ENCODE peak calls at places on chromosome 16, in four cellular contexts. One of them, this sample, is unnamed.

GRCh38 chr16:84774810-84775209 is 45.0 kb upstream of the CRISPLD2 start:
- DNase-seq in HepG2: no peak
- DNase-seq in GM12878: no peak
- DNase-seq in A549: no peak
- DNase-seq in this sample: peak

GRCh38 chr16:354971-355441 is 2.5 kb upstream of the AXIN1 start:
- DNase-seq in GM12878: no peak
- DNase-seq in A549: no peak
- DNase-seq in HepG2: no peak
- DNase-seq in this sample: no peak

GRCh38 chr16:70390774-70391173 is 44.1 kb downstream of the DDX19A start:
- DNase-seq in GM12878: no peak
- DNase-seq in HepG2: no peak
- DNase-seq in A549: no peak
- DNase-seq in this sample: no peak

GRCh38 chr16:72739577-72739976 is 308.4 kb downstream of the ZFHX3 start:
- DNase-seq in A549: no peak
- DNase-seq in HepG2: peak
- DNase-seq in GM12878: no peak
- DNase-seq in this sample: no peak

GRCh38 chr16:47461598-47462266 is 601 bp downstream of the PHKB start:
- DNase-seq in GM12878: no peak
- DNase-seq in A549: peak
- DNase-seq in HepG2: peak
- DNase-seq in this sample: peak

GRCh38 chr16:12387311-12387710 is 410.8 kb downstream of the SNX29 start:
- DNase-seq in A549: no peak
- DNase-seq in HepG2: no peak
- DNase-seq in GM12878: no peak
- DNase-seq in this sample: no peak

GRCh38 chr16:70777973-70778406 is 23.0 kb downstream of the VAC14 start:
- DNase-seq in HepG2: no peak
- DNase-seq in A549: peak
- DNase-seq in GM12878: no peak
- DNase-seq in this sample: no peak

GRCh38 chr16:84823484-84823883 is 3.7 kb downstream of the CRISPLD2 start:
- DNase-seq in A549: no peak
- DNase-seq in HepG2: no peak
- DNase-seq in GM12878: no peak
- DNase-seq in this sample: peak

GRCh38 chr16:75265911-75266701 is 14.7 kb upstream of the BCAR1 start:
- DNase-seq in A549: peak
- DNase-seq in HepG2: peak
- DNase-seq in GM12878: no peak
- DNase-seq in this sample: no peak

GRCh38 chr16:50308237-50308965 is 42.0 kb downstream of the ADCY7 start:
- DNase-seq in GM12878: no peak
- DNase-seq in A549: no peak
- DNase-seq in HepG2: no peak
- DNase-seq in this sample: no peak
- TF ChIP-seq MYC in GM12878: no peak
- TF ChIP-seq MYC in A549: no peak
- TF ChIP-seq MYC in HepG2: no peak
- TF ChIP-seq MYC in this sample: no peak

DNA sequence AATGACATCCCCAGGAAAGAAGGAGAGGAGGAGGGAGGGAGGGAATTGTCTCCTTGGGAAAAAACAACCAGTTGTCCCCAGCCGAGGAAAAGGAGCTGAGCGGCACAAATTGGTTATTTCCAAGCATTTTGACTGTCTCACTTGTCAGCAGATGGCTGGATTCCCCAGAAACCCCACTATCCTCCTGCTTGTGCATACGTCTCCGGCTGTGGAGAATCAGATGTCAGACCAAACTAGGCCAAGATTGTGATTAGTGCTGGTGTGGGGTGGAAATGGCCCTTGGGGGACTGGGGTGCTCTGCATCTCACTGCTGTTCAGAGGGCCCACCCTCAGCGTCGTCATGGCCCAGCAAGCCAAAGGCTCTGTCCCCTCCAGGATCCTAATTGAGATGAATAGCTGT is 131.7 kb upstream of the HSBP1 start:
- DNase-seq in HepG2: no peak
- DNase-seq in GM12878: no peak
- DNase-seq in A549: no peak
- DNase-seq in this sample: no peak
- TF ChIP-seq MAX in HepG2: no peak
- TF ChIP-seq MAX in GM12878: no peak
- TF ChIP-seq MAX in A549: no peak
- TF ChIP-seq MAX in this sample: no peak

DNA sequence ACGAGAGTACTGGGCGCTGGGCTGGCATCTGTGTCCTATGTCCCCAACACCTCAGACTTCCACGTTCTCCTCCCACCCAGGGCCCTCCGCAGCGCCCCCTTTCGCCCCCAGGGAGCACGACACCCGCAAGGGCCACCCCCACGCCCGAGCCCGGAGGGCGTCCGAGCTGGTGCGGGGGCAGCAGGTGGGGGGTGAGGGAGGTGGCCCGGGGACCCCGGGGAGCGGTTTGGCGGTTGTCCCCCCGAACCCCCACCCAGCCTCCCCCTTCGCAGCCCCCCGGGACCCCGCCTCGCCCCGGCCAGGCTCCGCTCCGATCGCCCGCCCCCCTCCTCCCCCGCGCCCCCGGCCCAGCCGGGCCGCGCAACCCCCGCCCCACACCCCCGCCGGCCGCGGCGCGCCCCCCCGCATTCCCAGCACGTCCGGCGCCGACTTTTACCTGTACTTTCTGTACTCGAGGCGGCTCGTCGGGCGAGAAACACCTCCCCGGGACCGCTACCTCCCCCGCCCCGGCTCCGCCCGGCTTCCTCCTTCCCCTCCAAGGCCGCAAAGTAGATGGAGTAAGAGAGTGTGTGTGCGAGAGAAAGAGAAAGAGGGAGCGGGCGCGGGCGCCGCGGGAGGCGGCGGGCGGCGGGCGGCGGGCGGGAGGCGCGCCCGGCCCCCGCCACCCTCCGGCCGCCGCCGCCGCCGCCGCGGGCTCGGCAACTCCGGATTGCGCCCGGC is 897 bp downstream of the CDYL2 start:
- DNase-seq in HepG2: no peak
- DNase-seq in GM12878: no peak
- DNase-seq in A549: no peak
- DNase-seq in this sample: peak
- TF ChIP-seq MYC in HepG2: no peak
- TF ChIP-seq MYC in GM12878: no peak
- TF ChIP-seq MYC in A549: no peak
- TF ChIP-seq MYC in this sample: no peak

GRCh38 chr16:52964290-52964689 is 88.4 kb downstream of the CHD9NB start:
- DNase-seq in HepG2: no peak
- DNase-seq in GM12878: no peak
- DNase-seq in A549: no peak
- DNase-seq in this sample: no peak

GRCh38 chr16:52953215-52953614 is 99.5 kb downstream of the CHD9NB start:
- DNase-seq in A549: no peak
- DNase-seq in HepG2: no peak
- DNase-seq in GM12878: no peak
- DNase-seq in this sample: no peak

GRCh38 chr16:52963471-52963870 is 89.2 kb downstream of the CHD9NB start:
- DNase-seq in HepG2: no peak
- DNase-seq in A549: no peak
- DNase-seq in GM12878: no peak
- DNase-seq in this sample: no peak

GRCh38 chr16:52957199-52957598 is 95.5 kb downstream of the CHD9NB start:
- DNase-seq in A549: no peak
- DNase-seq in GM12878: no peak
- DNase-seq in HepG2: no peak
- DNase-seq in this sample: no peak

GRCh38 chr16:52958951-52959350 is 93.7 kb downstream of the CHD9NB start:
- DNase-seq in GM12878: no peak
- DNase-seq in HepG2: no peak
- DNase-seq in A549: no peak
- DNase-seq in this sample: no peak
- TF ChIP-seq MAX in GM12878: no peak
- TF ChIP-seq MAX in HepG2: no peak
- TF ChIP-seq MAX in A549: no peak
- TF ChIP-seq MAX in this sample: no peak

DNA sequence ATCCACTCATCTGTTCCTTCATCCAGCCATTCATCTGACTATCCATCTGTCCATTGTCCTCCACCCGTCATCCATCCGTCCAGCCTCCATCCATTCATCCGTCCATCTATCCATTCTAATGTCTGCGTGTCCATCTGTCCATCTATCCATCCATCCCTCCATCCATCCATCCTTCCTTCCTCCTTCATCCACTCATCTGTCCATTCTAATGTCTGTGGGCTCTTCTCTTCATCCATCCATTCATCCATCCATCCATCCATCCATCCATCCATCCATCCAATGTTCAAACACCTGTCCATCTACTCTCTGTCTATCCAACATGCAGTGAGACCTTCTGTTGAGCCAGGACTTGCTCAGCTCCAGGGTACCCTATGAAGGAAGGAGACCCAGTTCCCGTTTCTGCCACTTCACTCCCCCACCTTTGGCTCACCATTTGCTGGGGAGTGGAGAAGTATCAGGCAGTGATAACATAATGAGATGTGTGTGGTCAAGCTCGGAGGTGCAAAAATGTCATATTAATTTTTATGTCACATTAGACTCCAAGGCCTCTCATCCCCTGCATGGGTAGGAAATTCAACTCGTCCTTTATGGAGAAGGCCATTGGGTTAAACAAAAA is 36.5 kb upstream of the ADGRG1 start:
- DNase-seq in HepG2: no peak
- DNase-seq in GM12878: no peak
- DNase-seq in A549: no peak
- DNase-seq in this sample: peak
- TF ChIP-seq MYC in HepG2: no peak
- TF ChIP-seq MYC in GM12878: no peak
- TF ChIP-seq MYC in A549: no peak
- TF ChIP-seq MYC in this sample: no peak

DNA sequence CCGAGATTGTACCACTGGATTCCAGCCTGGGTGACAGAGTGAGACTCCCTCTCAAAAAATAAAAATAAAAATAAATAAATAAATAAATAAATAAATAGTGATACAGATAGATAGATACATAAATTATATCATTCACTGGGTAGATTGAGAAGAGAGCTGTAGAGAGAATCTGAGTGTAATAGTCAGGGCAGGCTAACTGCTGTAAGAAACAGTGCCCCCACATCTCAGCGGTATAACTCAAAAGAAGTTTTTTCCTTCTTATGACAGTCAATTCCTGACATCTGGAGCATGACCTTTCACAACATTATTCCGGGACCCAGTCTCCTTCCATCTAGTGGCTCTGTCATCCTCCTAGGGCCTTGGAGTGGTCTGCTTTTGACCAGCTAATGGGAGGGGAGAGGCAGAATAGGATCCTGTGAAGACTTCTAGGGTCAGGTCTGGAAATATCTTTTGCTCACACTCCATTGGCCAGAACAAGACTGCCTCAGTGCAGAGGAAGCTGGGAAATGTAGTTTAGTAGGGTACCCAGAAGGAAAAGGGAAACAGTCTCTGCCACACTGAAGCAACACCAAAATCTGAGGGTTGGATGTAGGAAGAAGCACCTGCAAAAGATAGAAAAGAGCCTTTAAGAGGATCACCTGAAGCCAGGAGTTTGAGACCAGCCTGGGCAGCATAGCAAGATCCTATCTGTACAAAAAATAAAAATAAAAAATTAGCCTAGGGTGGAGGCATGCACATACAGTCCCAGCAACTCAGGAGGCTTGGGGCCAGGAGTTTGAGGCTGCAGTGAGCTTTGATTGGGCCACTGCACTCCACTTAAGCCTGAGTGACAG is 3.0 kb upstream of the QPRT start:
- DNase-seq in A549: peak
- DNase-seq in GM12878: no peak
- DNase-seq in HepG2: peak
- DNase-seq in this sample: peak
- TF ChIP-seq MAX in A549: no peak
- TF ChIP-seq MAX in GM12878: no peak
- TF ChIP-seq MAX in HepG2: no peak
- TF ChIP-seq MAX in this sample: no peak

GRCh38 chr16:87837627-87838289 is 31.5 kb downstream of the SLC7A5 start:
- DNase-seq in A549: no peak
- DNase-seq in GM12878: no peak
- DNase-seq in HepG2: no peak
- DNase-seq in this sample: no peak

GRCh38 chr16:87835882-87836331 is 33.4 kb downstream of the SLC7A5 start:
- DNase-seq in HepG2: no peak
- DNase-seq in A549: no peak
- DNase-seq in GM12878: no peak
- DNase-seq in this sample: no peak

GRCh38 chr16:87838643-87839541 is 30.4 kb downstream of the SLC7A5 start:
- DNase-seq in HepG2: no peak
- DNase-seq in GM12878: no peak
- DNase-seq in A549: no peak
- DNase-seq in this sample: no peak

GRCh38 chr16:87836346-87836843 is 32.9 kb downstream of the SLC7A5 start:
- DNase-seq in GM12878: no peak
- DNase-seq in A549: no peak
- DNase-seq in HepG2: no peak
- DNase-seq in this sample: no peak

GRCh38 chr16:87836844-87837581 is 32.3 kb downstream of the SLC7A5 start:
- DNase-seq in GM12878: no peak
- DNase-seq in HepG2: no peak
- DNase-seq in A549: no peak
- DNase-seq in this sample: peak
- TF ChIP-seq MYC in GM12878: no peak
- TF ChIP-seq MYC in HepG2: no peak
- TF ChIP-seq MYC in A549: no peak
- TF ChIP-seq MYC in this sample: no peak

GRCh38 chr16:66959645-66960177 is 1.4 kb upstream of the CES3 start:
- DNase-seq in HepG2: no peak
- DNase-seq in A549: no peak
- DNase-seq in GM12878: no peak
- DNase-seq in this sample: no peak
- TF ChIP-seq MAX in HepG2: no peak
- TF ChIP-seq MAX in A549: no peak
- TF ChIP-seq MAX in GM12878: no peak
- TF ChIP-seq MAX in this sample: no peak

GRCh38 chr16:68447721-68448359 is 468 bp downstream of the SMPD3 start:
- DNase-seq in A549: no peak
- DNase-seq in GM12878: no peak
- DNase-seq in HepG2: no peak
- DNase-seq in this sample: no peak

GRCh38 chr16:68448360-68448970 is at the start of gene SMPD3:
- DNase-seq in HepG2: peak
- DNase-seq in A549: peak
- DNase-seq in GM12878: peak
- DNase-seq in this sample: peak

GRCh38 chr16:68446941-68447675 is 1.2 kb downstream of the SMPD3 start:
- DNase-seq in A549: no peak
- DNase-seq in HepG2: no peak
- DNase-seq in GM12878: no peak
- DNase-seq in this sample: no peak

GRCh38 chr16:68444058-68444657 is 4.2 kb downstream of the SMPD3 start:
- DNase-seq in HepG2: peak
- DNase-seq in A549: no peak
- DNase-seq in GM12878: no peak
- DNase-seq in this sample: peak

GRCh38 chr16:68445458-68445857 is 2.9 kb downstream of the SMPD3 start:
- DNase-seq in GM12878: peak
- DNase-seq in A549: peak
- DNase-seq in HepG2: peak
- DNase-seq in this sample: peak
- TF ChIP-seq MYC in GM12878: no peak
- TF ChIP-seq MYC in A549: no peak
- TF ChIP-seq MYC in HepG2: no peak
- TF ChIP-seq MYC in this sample: no peak